ENCODE peak calls at places on chromosomes 7 and 10, in four cellular contexts. X is PC-3, Q is mesenchymal stem cell, D is PC-9. P is an unnamed sample.
A peak's percentile ranks its signal among the peaks of the same experiment; 100 is the strongest.

GRCh38 chr7:99090811-99091582 is 52.9 kb downstream of the SMURF1 start:
- DNase-seq in X (no peak), Q (peak; percentile 33), D (no peak), P (peak; percentile 62)

GRCh38 chr7:84629216-84629615 is 434.6 kb upstream of the SEMA3A start:
- DNase-seq in X (peak; percentile 21), Q (peak; percentile 24), D (no peak), P (no peak)

GRCh38 chr10:130935051-130935450 is 376.5 kb downstream of the TCERG1L start:
- DNase-seq in X (no peak), Q (no peak), D (no peak), P (no peak)

GRCh38 chr10:22837771-22838170 is 90.1 kb upstream of the ARMC3 start:
- DNase-seq in X (no peak), Q (no peak), D (no peak), P (no peak)

GRCh38 chr10:25556457-25556856 is 377.6 kb upstream of the MYO3A start:
- DNase-seq in X (peak; percentile 71), Q (peak; percentile 83), D (peak; percentile 38), P (no peak)

GRCh38 chr7:44994877-44995554 is 5.0 kb upstream of the CCM2 start:
- DNase-seq in X (no peak), Q (no peak), D (no peak), P (no peak)

GRCh38 chr7:21946228-21946709 is 570 bp upstream of the CDCA7L start:
- DNase-seq in X (no peak), Q (no peak), D (no peak), P (no peak)

GRCh38 chr7:107934991-107935770 is 44.2 kb downstream of the DLD start:
- DNase-seq in X (peak; percentile 20), Q (peak; percentile 45), D (no peak), P (peak; percentile 93)

GRCh38 chr10:84172435-84173356 is 905 bp upstream of the GPR15LG start:
- DNase-seq in X (no peak), Q (no peak), D (no peak), P (no peak)

GRCh38 chr7:51980813-51981212 is 664.2 kb upstream of the COBL start:
- DNase-seq in X (no peak), Q (no peak), D (no peak), P (no peak)

GRCh38 chr7:94300176-94300835 is 94.4 kb upstream of the COL1A2 start:
- DNase-seq in X (peak; percentile 63), Q (peak; percentile 13), D (no peak), P (no peak)

GRCh38 chr10:72260215-72260587 is 13.5 kb upstream of the DDIT4 start:
- DNase-seq in X (no peak), Q (no peak), D (no peak), P (no peak)

GRCh38 chr7:146660839-146661238 is 544.2 kb downstream of the CNTNAP2 start:
- DNase-seq in X (no peak), Q (no peak), D (no peak), P (no peak)

GRCh38 chr10:78986419-78986818 is 82.3 kb upstream of the ZMIZ1 start:
- DNase-seq in X (no peak), Q (no peak), D (no peak), P (no peak)

GRCh38 chr10:104642311-104643022 is 1.4 kb downstream of the SORCS3 start:
- DNase-seq in X (no peak), Q (no peak), D (no peak), P (peak; percentile 19)

GRCh38 chr10:82377608-82378007 is 502.6 kb downstream of the NRG3 start:
- DNase-seq in X (no peak), Q (peak; percentile 37), D (no peak), P (peak; percentile 13)

GRCh38 chr10:129079705-129080104 is 387.3 kb upstream of the MGMT start:
- DNase-seq in X (no peak), Q (no peak), D (no peak), P (no peak)

GRCh38 chr7:104397442-104397841 is 69.0 kb downstream of the LHFPL3 start:
- DNase-seq in X (no peak), Q (no peak), D (no peak), P (no peak)

GRCh38 chr7:21141476-21141875 is 286.4 kb upstream of the SP4 start:
- DNase-seq in X (no peak), Q (no peak), D (no peak), P (no peak)

GRCh38 chr7:158685727-158686126 is 18.9 kb downstream of the NCAPG2 start:
- DNase-seq in X (no peak), Q (no peak), D (no peak), P (no peak)

GRCh38 chr10:124650820-124651401 is 93.3 kb downstream of the FAM53B start:
- DNase-seq in X (no peak), Q (no peak), D (no peak), P (peak; percentile 31)

GRCh38 chr7:34949356-34949755 is 87.9 kb downstream of the DPY19L1 start:
- DNase-seq in X (no peak), Q (peak; percentile 38), D (no peak), P (peak; percentile 7)
- H3K4me3 ChIP-seq in X (no peak overlapping the region), Q (no peak overlapping the region), D (no peak overlapping the region), P (no peak overlapping the region)

GRCh38 chr7:988963-989529 is 6.1 kb downstream of the CYP2W1 start:
- DNase-seq in X (no peak), Q (no peak), D (no peak), P (no peak)
- H2AFZ ChIP-seq in X (no peak overlapping the region), Q (no peak overlapping the region), D (no peak overlapping the region), P (no peak overlapping the region)

GRCh38 chr10:133528845-133529575 is 1.8 kb downstream of the CYP2E1 start:
- DNase-seq in X (peak; percentile 40), Q (no peak), D (peak; percentile 24), P (no peak)
- H3K4me3 ChIP-seq in X (peak overlapping the region; percentile 74), Q (peak overlapping the region; percentile 78), D (no peak overlapping the region), P (no peak overlapping the region)

DNA sequence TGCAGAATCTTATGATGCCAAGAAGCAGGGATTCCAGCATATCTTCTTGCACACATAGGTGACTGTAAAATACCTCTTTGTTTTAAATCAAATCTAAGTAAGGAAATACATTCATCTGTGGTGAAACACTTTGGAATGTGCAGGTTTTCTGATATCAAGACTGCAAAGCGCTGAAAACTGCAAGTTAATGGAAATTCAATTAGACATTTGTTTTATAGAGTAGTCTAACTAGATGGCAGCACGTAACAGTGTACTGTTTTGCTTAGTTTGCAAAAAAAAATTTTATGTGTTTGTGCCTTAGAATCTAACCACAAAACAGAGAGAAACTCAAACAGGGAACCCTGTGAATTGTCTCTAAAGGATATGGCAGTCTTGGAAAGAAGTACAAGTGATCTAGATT is 259.2 kb downstream of the HDAC9 start:
- DNase-seq in X (peak; percentile 39), Q (no peak), D (no peak), P (peak; percentile 40)
- H2AFZ ChIP-seq in X (peak overlapping the region; percentile 14), Q (no peak overlapping the region), D (no peak overlapping the region), P (no peak overlapping the region)

DNA sequence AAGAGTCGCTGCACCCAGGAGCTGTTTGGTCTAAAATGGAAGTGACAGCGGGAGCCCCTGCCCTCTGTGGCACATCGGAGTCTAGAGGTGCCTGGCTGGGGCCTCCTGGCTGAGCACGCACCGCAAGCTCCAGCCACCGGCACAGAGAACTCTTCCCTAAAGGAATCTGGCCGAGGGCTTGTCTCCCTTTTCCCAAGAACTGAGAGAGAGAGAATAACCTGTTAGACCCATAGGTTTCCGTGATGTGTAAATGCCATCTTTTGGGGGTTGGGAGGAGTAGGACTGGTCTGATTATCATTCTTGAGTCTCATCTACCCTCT is 47.3 kb downstream of the PROSER2 start:
- DNase-seq in X (no peak), Q (no peak), D (no peak), P (no peak)
- H3K4me3 ChIP-seq in X (no peak overlapping the region), Q (no peak overlapping the region), D (no peak overlapping the region), P (no peak overlapping the region)

GRCh38 chr7:105638324-105638723 is 57.0 kb upstream of the EFCAB10 start:
- DNase-seq in X (no peak), Q (no peak), D (no peak), P (no peak)

GRCh38 chr7:105637755-105638154 is 56.5 kb upstream of the EFCAB10 start:
- DNase-seq in X (no peak), Q (no peak), D (no peak), P (no peak)

GRCh38 chr7:105639677-105640493 is 58.6 kb upstream of the EFCAB10 start:
- DNase-seq in X (no peak), Q (no peak), D (no peak), P (no peak)

GRCh38 chr7:105636982-105637381 is 55.7 kb upstream of the EFCAB10 start:
- DNase-seq in X (no peak), Q (no peak), D (no peak), P (no peak)

DNA sequence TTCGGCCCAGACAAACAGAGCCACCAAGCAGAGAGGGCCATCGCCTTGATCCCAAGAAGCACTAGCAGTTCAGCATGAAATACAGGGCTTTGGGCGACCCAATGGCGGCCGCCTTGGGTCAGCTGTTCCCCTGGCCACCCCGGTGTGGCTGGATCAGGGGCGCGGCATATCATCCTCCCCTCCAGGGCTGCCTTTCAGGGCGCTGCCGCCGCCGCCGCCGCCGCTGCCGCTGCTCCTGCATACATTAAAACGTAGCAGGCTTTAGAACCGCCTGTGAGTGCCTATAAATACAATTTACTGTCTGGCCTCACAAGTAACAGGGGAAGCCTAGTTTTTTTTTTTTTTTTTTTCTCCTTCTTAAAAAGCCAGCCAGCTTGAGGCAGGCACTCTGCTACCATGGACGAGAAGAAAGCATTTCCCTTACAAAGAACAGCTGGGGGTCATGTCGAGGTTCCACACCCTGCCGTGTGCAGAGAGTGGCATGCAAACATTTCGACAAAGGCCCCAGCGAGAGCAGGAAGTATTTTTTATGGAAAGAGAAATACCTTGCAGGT is 57.7 kb upstream of the EFCAB10 start:
- DNase-seq in X (no peak), Q (peak; percentile 2), D (peak; percentile 16), P (no peak)
- H2AFZ ChIP-seq in X (no peak overlapping the region), Q (no peak overlapping the region), D (no peak overlapping the region), P (no peak overlapping the region)

GRCh38 chr10:31031205-31031665 is 430 bp downstream of the ZNF438 start:
- DNase-seq in X (no peak), Q (peak; percentile 90), D (no peak), P (no peak)

GRCh38 chr10:31034041-31034918 is 2.6 kb upstream of the ZNF438 start:
- DNase-seq in X (peak; percentile 77), Q (peak; percentile 94), D (no peak), P (peak; percentile 99)

GRCh38 chr10:31031666-31032514 is at the start of gene ZNF438:
- DNase-seq in X (peak; percentile 91), Q (peak; percentile 95), D (peak; percentile 96), P (peak; percentile 96)

GRCh38 chr10:31032515-31033132 is 959 bp upstream of the ZNF438 start:
- DNase-seq in X (no peak), Q (no peak), D (no peak), P (no peak)

GRCh38 chr10:31033166-31033565 is 1.5 kb upstream of the ZNF438 start:
- DNase-seq in X (no peak), Q (no peak), D (no peak), P (no peak)
- H3K4me3 ChIP-seq in X (peak overlapping the region; percentile 72), Q (peak overlapping the region; percentile 81), D (peak overlapping the region; percentile 70), P (peak overlapping the region; percentile 9)

P was measured in fibroblast of lung.